ENCODE peak calls at places on chromosome 2, in seven cellular contexts. One of them, this sample, is unnamed.

GRCh38 chr2:54176577-54176976 is 61.2 kb downstream of the ACYP2 start:
- DNase-seq in left ventricle myocardium inferior: peak
- DNase-seq in MM.1S: no peak
- DNase-seq in CD8-positive, alpha-beta T cell: no peak
- DNase-seq in lower lobe of right lung: no peak
- DNase-seq in cardiac muscle cell: peak
- DNase-seq in GM23338: peak
- DNase-seq in this sample: peak

GRCh38 chr2:23385748-23386421 is 906 bp downstream of the KLHL29 start:
- DNase-seq in lower lobe of right lung: no peak
- DNase-seq in MM.1S: no peak
- DNase-seq in CD8-positive, alpha-beta T cell: no peak
- DNase-seq in cardiac muscle cell: no peak
- DNase-seq in left ventricle myocardium inferior: peak
- DNase-seq in GM23338: peak
- DNase-seq in this sample: peak

GRCh38 chr2:241376808-241377207 is 20.7 kb downstream of the FARP2 start:
- DNase-seq in cardiac muscle cell: no peak
- DNase-seq in lower lobe of right lung: no peak
- DNase-seq in GM23338: no peak
- DNase-seq in CD8-positive, alpha-beta T cell: no peak
- DNase-seq in left ventricle myocardium inferior: no peak
- DNase-seq in MM.1S: peak
- DNase-seq in this sample: no peak

GRCh38 chr2:10494351-10495066 is 46.4 kb upstream of the ODC1 start:
- DNase-seq in MM.1S: no peak
- DNase-seq in GM23338: no peak
- DNase-seq in CD8-positive, alpha-beta T cell: no peak
- DNase-seq in cardiac muscle cell: no peak
- DNase-seq in lower lobe of right lung: no peak
- DNase-seq in left ventricle myocardium inferior: no peak
- DNase-seq in this sample: no peak

GRCh38 chr2:210128961-210129360 is 42.2 kb downstream of the KANSL1L start:
- DNase-seq in GM23338: peak
- DNase-seq in cardiac muscle cell: peak
- DNase-seq in CD8-positive, alpha-beta T cell: no peak
- DNase-seq in lower lobe of right lung: no peak
- DNase-seq in MM.1S: no peak
- DNase-seq in left ventricle myocardium inferior: no peak
- DNase-seq in this sample: no peak

GRCh38 chr2:152525277-152525838 is 190.4 kb downstream of the FMNL2 start:
- DNase-seq in left ventricle myocardium inferior: no peak
- DNase-seq in CD8-positive, alpha-beta T cell: no peak
- DNase-seq in MM.1S: no peak
- DNase-seq in cardiac muscle cell: peak
- DNase-seq in lower lobe of right lung: no peak
- DNase-seq in GM23338: no peak
- DNase-seq in this sample: no peak

GRCh38 chr2:199303814-199304213 is 153.9 kb downstream of the SATB2 start:
- DNase-seq in MM.1S: no peak
- DNase-seq in CD8-positive, alpha-beta T cell: no peak
- DNase-seq in GM23338: peak
- DNase-seq in lower lobe of right lung: no peak
- DNase-seq in cardiac muscle cell: peak
- DNase-seq in left ventricle myocardium inferior: no peak
- DNase-seq in this sample: peak

GRCh38 chr2:206462240-206462854 is 19.0 kb downstream of the ADAM23 start:
- DNase-seq in GM23338: peak
- DNase-seq in CD8-positive, alpha-beta T cell: no peak
- DNase-seq in cardiac muscle cell: no peak
- DNase-seq in MM.1S: no peak
- DNase-seq in lower lobe of right lung: no peak
- DNase-seq in left ventricle myocardium inferior: no peak
- DNase-seq in this sample: no peak

GRCh38 chr2:119136093-119136492 is 22.5 kb downstream of the C1QL2 start:
- DNase-seq in lower lobe of right lung: no peak
- DNase-seq in MM.1S: no peak
- DNase-seq in left ventricle myocardium inferior: no peak
- DNase-seq in CD8-positive, alpha-beta T cell: no peak
- DNase-seq in GM23338: no peak
- DNase-seq in cardiac muscle cell: no peak
- DNase-seq in this sample: peak

GRCh38 chr2:230738391-230738811 is 25.8 kb downstream of the CAB39 start:
- DNase-seq in lower lobe of right lung: no peak
- DNase-seq in left ventricle myocardium inferior: no peak
- DNase-seq in GM23338: no peak
- DNase-seq in cardiac muscle cell: peak
- DNase-seq in MM.1S: no peak
- DNase-seq in CD8-positive, alpha-beta T cell: no peak
- DNase-seq in this sample: no peak

GRCh38 chr2:79016315-79016714 is 9.2 kb upstream of the REG3G start:
- DNase-seq in GM23338: no peak
- DNase-seq in MM.1S: no peak
- DNase-seq in lower lobe of right lung: no peak
- DNase-seq in left ventricle myocardium inferior: no peak
- DNase-seq in CD8-positive, alpha-beta T cell: no peak
- DNase-seq in cardiac muscle cell: no peak
- DNase-seq in this sample: no peak

GRCh38 chr2:88187927-88188326 is 17.8 kb downstream of the THNSL2 start:
- DNase-seq in cardiac muscle cell: no peak
- DNase-seq in left ventricle myocardium inferior: no peak
- DNase-seq in lower lobe of right lung: no peak
- DNase-seq in MM.1S: no peak
- DNase-seq in CD8-positive, alpha-beta T cell: no peak
- DNase-seq in GM23338: peak
- DNase-seq in this sample: peak

GRCh38 chr2:39902103-39902502 is 123.0 kb upstream of the THUMPD2 start:
- DNase-seq in left ventricle myocardium inferior: no peak
- DNase-seq in CD8-positive, alpha-beta T cell: no peak
- DNase-seq in lower lobe of right lung: no peak
- DNase-seq in MM.1S: no peak
- DNase-seq in cardiac muscle cell: no peak
- DNase-seq in GM23338: no peak
- DNase-seq in this sample: no peak

GRCh38 chr2:134122610-134123009 is 131.3 kb upstream of the MGAT5 start:
- DNase-seq in left ventricle myocardium inferior: no peak
- DNase-seq in GM23338: peak
- DNase-seq in CD8-positive, alpha-beta T cell: no peak
- DNase-seq in lower lobe of right lung: no peak
- DNase-seq in cardiac muscle cell: no peak
- DNase-seq in MM.1S: peak
- DNase-seq in this sample: peak

GRCh38 chr2:112646791-112647720 is 1.3 kb downstream of the SLC20A1 start:
- DNase-seq in CD8-positive, alpha-beta T cell: no peak
- DNase-seq in MM.1S: peak
- DNase-seq in lower lobe of right lung: no peak
- DNase-seq in GM23338: peak
- DNase-seq in left ventricle myocardium inferior: no peak
- DNase-seq in cardiac muscle cell: no peak
- DNase-seq in this sample: peak

GRCh38 chr2:176581557-176582150 is 312.4 kb downstream of the MTX2 start:
- DNase-seq in MM.1S: no peak
- DNase-seq in cardiac muscle cell: no peak
- DNase-seq in left ventricle myocardium inferior: no peak
- DNase-seq in GM23338: no peak
- DNase-seq in lower lobe of right lung: no peak
- DNase-seq in CD8-positive, alpha-beta T cell: no peak
- DNase-seq in this sample: no peak
- H3K27ac ChIP-seq in MM.1S: no peak
- H3K27ac ChIP-seq in cardiac muscle cell: no peak
- H3K27ac ChIP-seq in left ventricle myocardium inferior: no peak
- H3K27ac ChIP-seq in GM23338: no peak
- H3K27ac ChIP-seq in lower lobe of right lung: no peak
- H3K27ac ChIP-seq in CD8-positive, alpha-beta T cell: no peak
- H3K27ac ChIP-seq in this sample: no peak

DNA sequence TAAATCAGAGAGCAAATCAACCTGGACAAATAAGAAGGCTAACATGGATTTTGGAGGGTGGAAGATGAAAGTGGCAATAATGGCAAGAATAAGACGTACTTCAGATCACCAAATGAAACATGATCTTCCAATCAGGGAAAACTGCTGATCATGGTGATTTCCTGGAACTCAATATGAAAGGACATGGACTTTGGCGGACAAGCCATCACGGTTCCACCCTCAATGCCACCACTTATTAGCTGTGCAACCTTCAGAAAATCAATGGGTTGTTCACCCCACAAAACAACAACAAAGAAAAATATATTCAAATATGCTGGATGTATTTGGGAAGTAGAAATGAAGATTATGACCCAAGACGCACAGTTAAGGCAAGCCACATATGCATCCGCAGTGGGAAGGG is 81.7 kb downstream of the PPP1R1C start:
- DNase-seq in CD8-positive, alpha-beta T cell: no peak
- DNase-seq in cardiac muscle cell: no peak
- DNase-seq in left ventricle myocardium inferior: no peak
- DNase-seq in GM23338: no peak
- DNase-seq in MM.1S: no peak
- DNase-seq in lower lobe of right lung: no peak
- DNase-seq in this sample: no peak
- H3K27ac ChIP-seq in CD8-positive, alpha-beta T cell: no peak
- H3K27ac ChIP-seq in cardiac muscle cell: no peak
- H3K27ac ChIP-seq in left ventricle myocardium inferior: peak
- H3K27ac ChIP-seq in GM23338: no peak
- H3K27ac ChIP-seq in MM.1S: no peak
- H3K27ac ChIP-seq in lower lobe of right lung: no peak
- H3K27ac ChIP-seq in this sample: no peak

GRCh38 chr2:208254118-208254870 is 577 bp downstream of the IDH1 start:
- DNase-seq in cardiac muscle cell: peak
- DNase-seq in MM.1S: peak
- DNase-seq in left ventricle myocardium inferior: peak
- DNase-seq in CD8-positive, alpha-beta T cell: peak
- DNase-seq in lower lobe of right lung: peak
- DNase-seq in GM23338: peak
- DNase-seq in this sample: peak

GRCh38 chr2:208254871-208255556 is at the start of gene IDH1:
- DNase-seq in MM.1S: peak
- DNase-seq in cardiac muscle cell: peak
- DNase-seq in lower lobe of right lung: peak
- DNase-seq in CD8-positive, alpha-beta T cell: peak
- DNase-seq in GM23338: peak
- DNase-seq in left ventricle myocardium inferior: peak
- DNase-seq in this sample: peak

GRCh38 chr2:208255557-208256106 is 761 bp upstream of the IDH1 start:
- DNase-seq in cardiac muscle cell: no peak
- DNase-seq in left ventricle myocardium inferior: no peak
- DNase-seq in lower lobe of right lung: no peak
- DNase-seq in MM.1S: no peak
- DNase-seq in GM23338: no peak
- DNase-seq in CD8-positive, alpha-beta T cell: no peak
- DNase-seq in this sample: no peak

GRCh38 chr2:208253518-208254117 is 1.3 kb downstream of the IDH1 start:
- DNase-seq in GM23338: no peak
- DNase-seq in lower lobe of right lung: no peak
- DNase-seq in cardiac muscle cell: peak
- DNase-seq in left ventricle myocardium inferior: no peak
- DNase-seq in MM.1S: no peak
- DNase-seq in CD8-positive, alpha-beta T cell: no peak
- DNase-seq in this sample: no peak

DNA sequence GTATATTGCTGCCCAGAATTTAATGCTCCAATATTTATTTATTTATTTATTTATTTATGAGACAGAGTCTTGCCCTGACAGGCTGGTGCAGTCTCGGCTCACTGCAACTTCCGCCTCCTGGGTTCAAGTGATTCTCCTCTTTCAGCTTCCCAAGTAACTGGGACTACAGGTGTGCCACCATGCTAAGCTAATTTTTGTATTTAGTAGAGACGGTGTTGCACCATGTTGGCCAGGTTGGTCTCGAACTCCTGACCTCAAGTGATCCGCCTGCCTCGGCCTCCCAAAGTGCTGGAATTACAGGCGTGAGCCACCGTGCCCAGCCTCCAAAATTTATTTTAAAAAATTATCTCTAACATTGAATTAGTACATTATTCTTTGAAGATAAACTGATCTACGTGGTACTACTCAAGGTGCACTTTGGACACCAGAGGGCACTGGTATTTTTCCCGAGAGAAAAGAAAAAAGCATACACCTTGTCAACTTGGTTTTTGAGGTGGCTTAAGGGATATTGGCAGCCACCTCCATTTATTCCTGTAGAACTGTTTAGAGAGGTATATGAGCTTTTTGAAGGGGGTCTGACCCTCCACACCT is 1.4 kb upstream of the IDH1 start:
- DNase-seq in cardiac muscle cell: no peak
- DNase-seq in left ventricle myocardium inferior: no peak
- DNase-seq in GM23338: peak
- DNase-seq in lower lobe of right lung: no peak
- DNase-seq in MM.1S: peak
- DNase-seq in CD8-positive, alpha-beta T cell: no peak
- DNase-seq in this sample: peak
- H3K27ac ChIP-seq in cardiac muscle cell: peak
- H3K27ac ChIP-seq in left ventricle myocardium inferior: peak
- H3K27ac ChIP-seq in GM23338: peak
- H3K27ac ChIP-seq in lower lobe of right lung: no peak
- H3K27ac ChIP-seq in MM.1S: no peak
- H3K27ac ChIP-seq in CD8-positive, alpha-beta T cell: no peak
- H3K27ac ChIP-seq in this sample: no peak

GRCh38 chr2:38444247-38444646 is 67.2 kb upstream of the ATL2 start:
- DNase-seq in lower lobe of right lung: no peak
- DNase-seq in left ventricle myocardium inferior: no peak
- DNase-seq in CD8-positive, alpha-beta T cell: no peak
- DNase-seq in GM23338: peak
- DNase-seq in MM.1S: no peak
- DNase-seq in cardiac muscle cell: peak
- DNase-seq in this sample: peak

GRCh38 chr2:38443021-38443541 is 66.0 kb upstream of the ATL2 start:
- DNase-seq in MM.1S: no peak
- DNase-seq in lower lobe of right lung: no peak
- DNase-seq in GM23338: no peak
- DNase-seq in left ventricle myocardium inferior: no peak
- DNase-seq in CD8-positive, alpha-beta T cell: no peak
- DNase-seq in cardiac muscle cell: peak
- DNase-seq in this sample: peak

GRCh38 chr2:38448692-38449405 is 71.8 kb upstream of the ATL2 start:
- DNase-seq in GM23338: no peak
- DNase-seq in MM.1S: no peak
- DNase-seq in left ventricle myocardium inferior: no peak
- DNase-seq in lower lobe of right lung: no peak
- DNase-seq in CD8-positive, alpha-beta T cell: no peak
- DNase-seq in cardiac muscle cell: no peak
- DNase-seq in this sample: no peak

GRCh38 chr2:38446418-38446817 is 69.3 kb upstream of the ATL2 start:
- DNase-seq in GM23338: peak
- DNase-seq in cardiac muscle cell: peak
- DNase-seq in lower lobe of right lung: no peak
- DNase-seq in left ventricle myocardium inferior: no peak
- DNase-seq in MM.1S: no peak
- DNase-seq in CD8-positive, alpha-beta T cell: no peak
- DNase-seq in this sample: peak

DNA sequence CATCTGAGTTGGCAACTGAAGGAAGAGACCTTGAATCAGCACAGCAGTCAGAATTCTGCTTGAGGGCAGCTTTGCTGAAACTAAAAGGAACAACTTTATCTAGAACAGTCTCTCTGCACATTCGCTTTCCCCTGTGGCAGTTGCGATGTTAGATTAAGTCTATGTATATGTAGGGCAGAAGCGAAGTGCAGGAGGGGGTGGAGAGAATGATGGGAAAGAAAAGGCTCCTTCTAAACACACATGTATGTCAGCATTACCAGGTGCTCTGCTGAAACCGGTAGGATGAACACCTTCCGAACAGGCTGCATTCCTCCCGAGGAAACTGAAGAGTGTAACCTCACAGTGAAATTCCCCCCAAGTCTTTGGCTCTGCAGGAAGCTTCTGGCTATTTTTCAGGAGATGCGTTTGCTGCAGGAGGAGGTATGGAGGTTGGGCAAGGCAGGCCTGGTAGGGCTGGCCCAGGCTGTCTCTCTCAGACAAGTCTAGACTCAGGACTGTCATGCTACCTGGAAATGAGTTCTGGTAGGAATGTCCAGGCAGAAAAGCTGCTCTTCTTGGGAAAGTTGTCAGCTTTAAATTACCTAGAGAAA is 70.0 kb upstream of the ATL2 start:
- DNase-seq in cardiac muscle cell: no peak
- DNase-seq in CD8-positive, alpha-beta T cell: no peak
- DNase-seq in GM23338: peak
- DNase-seq in MM.1S: no peak
- DNase-seq in lower lobe of right lung: no peak
- DNase-seq in left ventricle myocardium inferior: no peak
- DNase-seq in this sample: no peak
- H3K27ac ChIP-seq in cardiac muscle cell: no peak
- H3K27ac ChIP-seq in CD8-positive, alpha-beta T cell: no peak
- H3K27ac ChIP-seq in GM23338: no peak
- H3K27ac ChIP-seq in MM.1S: no peak
- H3K27ac ChIP-seq in lower lobe of right lung: no peak
- H3K27ac ChIP-seq in left ventricle myocardium inferior: no peak
- H3K27ac ChIP-seq in this sample: no peak